ENCODE peak calls at places on chromosomes 7 and 10, in eight cellular contexts. U is ovary, D is A549, M is upper lobe of left lung, I is sigmoid colon, W is GM12878, O is suprapubic skin, B is K562. R is an unnamed sample.

GRCh38 chr7:7969306-7970112 is 913 bp downstream of the GLCCI1 start:
- DNase-seq in M (peak), W (no peak), D (peak), O (peak), U (peak), B (peak), I (peak), R (peak)

GRCh38 chr7:42107484-42107883 is 129.5 kb downstream of the GLI3 start:
- DNase-seq in I (no peak), W (no peak), U (no peak), D (no peak), B (no peak), O (no peak), M (no peak), R (no peak)

GRCh38 chr7:46607176-46607575 is 686.1 kb upstream of the IGFBP3 start:
- DNase-seq in U (no peak), B (no peak), O (no peak), D (no peak), I (no peak), M (no peak), W (no peak), R (no peak)

GRCh38 chr10:98536551-98536950 is 89.8 kb upstream of the HPS1 start:
- DNase-seq in I (no peak), U (no peak), W (no peak), M (no peak), D (peak), O (no peak), B (no peak), R (peak)

GRCh38 chr7:142196066-142196840 is 61.6 kb downstream of the PRSS58 start:
- DNase-seq in I (no peak), U (no peak), O (no peak), D (no peak), B (no peak), M (no peak), W (no peak), R (no peak)

GRCh38 chr10:59907537-59907917 is 1.2 kb upstream of the CCDC6 start:
- DNase-seq in O (no peak), W (no peak), B (peak), U (no peak), I (no peak), D (no peak), M (no peak), R (no peak)

GRCh38 chr10:38025283-38025682 is 14.8 kb downstream of the ZNF33A start:
- DNase-seq in B (no peak), M (no peak), D (no peak), I (no peak), U (no peak), O (no peak), W (no peak), R (no peak)

GRCh38 chr10:122296363-122297120 is 25.4 kb downstream of the BTBD16 start:
- DNase-seq in D (no peak), W (peak), U (no peak), I (no peak), M (no peak), O (no peak), B (no peak), R (no peak)

GRCh38 chr7:15687645-15688025 is 1.2 kb upstream of the MEOX2 start:
- DNase-seq in O (no peak), M (no peak), B (no peak), U (no peak), I (no peak), D (no peak), W (no peak), R (no peak)

GRCh38 chr10:78588194-78588811 is 480.5 kb upstream of the ZMIZ1 start:
- DNase-seq in W (no peak), I (peak), D (no peak), O (no peak), B (no peak), U (peak), M (no peak), R (peak)

GRCh38 chr7:115679976-115680375 is 350.6 kb downstream of the TFEC start:
- DNase-seq in D (no peak), B (peak), M (no peak), I (no peak), U (no peak), W (peak), O (no peak), R (peak)

GRCh38 chr10:5833814-5834213 is 20.6 kb upstream of the GDI2 start:
- DNase-seq in D (no peak), O (no peak), I (peak), B (peak), W (no peak), U (no peak), M (no peak), R (no peak)

GRCh38 chr7:68319061-68319460 is 1279.2 kb upstream of the AUTS2 start:
- DNase-seq in W (no peak), D (no peak), U (no peak), O (no peak), M (no peak), I (no peak), B (no peak), R (no peak)

GRCh38 chr10:124509836-124510535 is 48.4 kb downstream of the LHPP start:
- DNase-seq in D (no peak), M (no peak), B (no peak), U (no peak), I (no peak), O (no peak), W (no peak), R (no peak)

GRCh38 chr7:151927011-151927410 is 29.2 kb upstream of the GALNTL5 start:
- DNase-seq in W (no peak), O (no peak), M (no peak), D (no peak), I (no peak), U (no peak), B (no peak), R (no peak)

GRCh38 chr10:111758593-111758992 is 425.0 kb downstream of the GPAM start:
- DNase-seq in O (no peak), U (no peak), M (no peak), B (no peak), W (no peak), I (no peak), D (no peak), R (no peak)

GRCh38 chr10:76422769-76423168 is 991.3 kb downstream of the LRMDA start:
- DNase-seq in B (no peak), U (no peak), D (no peak), O (no peak), M (no peak), W (no peak), I (no peak), R (no peak)

GRCh38 chr7:69309601-69310000 is 288.7 kb upstream of the AUTS2 start:
- DNase-seq in W (no peak), M (no peak), B (no peak), U (no peak), D (no peak), I (no peak), O (no peak), R (no peak)

GRCh38 chr10:23433710-23434109 is 5.2 kb upstream of the OTUD1 start:
- DNase-seq in D (no peak), B (no peak), M (no peak), W (no peak), I (no peak), O (no peak), U (no peak), R (no peak)

GRCh38 chr7:120856621-120857352 is 1.2 kb downstream of the TSPAN12 start:
- DNase-seq in O (peak), M (peak), B (peak), W (peak), D (peak), I (peak), U (no peak), R (peak)

GRCh38 chr7:152336754-152337368 is 98.9 kb downstream of the KMT2C start:
- DNase-seq in W (no peak), O (no peak), D (peak), M (no peak), U (no peak), I (no peak), B (peak), R (peak)

GRCh38 chr7:117993377-117994003 is 120.2 kb upstream of the CTTNBP2 start:
- DNase-seq in M (no peak), W (no peak), B (peak), U (no peak), O (no peak), D (peak), I (no peak), R (peak)

GRCh38 chr10:127892743-127893142 is at the start of gene CLRN3:
- DNase-seq in B (no peak), U (no peak), W (no peak), D (no peak), O (no peak), M (no peak), I (no peak), R (peak)

GRCh38 chr7:127997226-127997922 is 33.9 kb downstream of the LRRC4 start:
- DNase-seq in O (no peak), D (no peak), W (no peak), U (no peak), I (no peak), M (no peak), B (no peak), R (no peak)

GRCh38 chr10:62885656-62886461 is 69.7 kb upstream of the EGR2 start:
- DNase-seq in I (no peak), D (peak), M (no peak), W (no peak), U (no peak), B (no peak), O (no peak), R (no peak)

GRCh38 chr7:101436857-101437576 is 74.3 kb downstream of the COL26A1 start:
- DNase-seq in U (no peak), B (peak), O (no peak), D (peak), I (no peak), M (no peak), W (no peak), R (peak)

GRCh38 chr10:113897693-113898618 is 43.5 kb downstream of the NHLRC2 start:
- DNase-seq in O (no peak), W (no peak), U (no peak), I (no peak), M (no peak), B (peak), D (no peak), R (no peak)
- TF ChIP-seq EP300 in O (no peak), W (no peak), U (no peak), I (no peak), M (no peak), B (no peak), D (no peak), R (no peak)

DNA sequence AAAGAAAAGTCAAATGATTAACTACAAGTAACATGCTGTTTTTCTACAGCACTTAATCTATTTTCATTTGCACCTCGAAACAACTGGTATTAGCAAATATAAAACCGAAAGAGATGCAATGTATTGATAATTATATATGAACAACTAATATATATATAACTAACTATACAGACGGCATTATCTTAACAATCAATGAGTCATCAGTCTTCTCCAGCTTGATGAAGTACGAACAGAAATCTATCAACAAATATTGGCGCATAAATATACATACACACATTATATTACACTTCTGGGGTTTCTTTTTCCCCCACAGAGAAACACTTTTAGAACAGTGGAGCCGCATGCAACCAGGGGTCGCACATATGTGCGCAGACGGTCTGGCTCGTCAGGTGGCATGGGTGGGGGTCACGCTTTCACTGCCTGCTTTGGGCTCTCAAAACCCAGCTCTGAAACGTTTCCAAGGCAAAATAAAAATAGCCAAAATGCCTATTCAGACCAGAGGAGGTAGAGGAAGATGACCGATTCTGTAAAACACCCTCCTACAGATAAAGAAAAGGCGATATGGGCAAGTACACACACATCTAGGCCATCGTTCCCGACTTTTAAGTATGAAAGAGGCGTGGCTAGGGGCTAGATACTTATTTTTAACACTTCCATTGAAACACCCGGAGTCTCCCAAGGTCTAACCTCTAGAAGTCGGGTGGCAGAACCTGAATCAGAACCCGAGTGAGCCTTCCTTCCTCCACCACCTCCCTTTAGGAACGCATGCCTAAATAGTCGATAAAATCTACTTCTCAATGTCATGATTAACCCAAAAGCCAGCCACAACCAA is 1.6 kb downstream of the ARHGAP12 start:
- DNase-seq in D (no peak), I (no peak), U (no peak), B (peak), M (no peak), W (no peak), O (no peak), R (no peak)
- TF ChIP-seq EP300 in D (no peak), I (no peak), U (no peak), B (no peak), M (no peak), W (no peak), O (no peak), R (no peak)

GRCh38 chr10:103766751-103767509 is 88.4 kb downstream of the SH3PXD2A start:
- DNase-seq in B (no peak), D (no peak), I (no peak), W (no peak), O (no peak), U (no peak), M (no peak), R (no peak)

GRCh38 chr10:103765981-103766380 is 89.4 kb downstream of the SH3PXD2A start:
- DNase-seq in O (no peak), M (no peak), I (no peak), D (no peak), U (no peak), B (no peak), W (no peak), R (no peak)

GRCh38 chr10:103763374-103764202 is 91.8 kb downstream of the SH3PXD2A start:
- DNase-seq in D (no peak), M (no peak), W (no peak), U (no peak), O (no peak), I (no peak), B (peak), R (no peak)

GRCh38 chr10:103764296-103765088 is 90.9 kb downstream of the SH3PXD2A start:
- DNase-seq in U (no peak), I (no peak), D (no peak), W (no peak), O (no peak), B (no peak), M (no peak), R (no peak)

DNA sequence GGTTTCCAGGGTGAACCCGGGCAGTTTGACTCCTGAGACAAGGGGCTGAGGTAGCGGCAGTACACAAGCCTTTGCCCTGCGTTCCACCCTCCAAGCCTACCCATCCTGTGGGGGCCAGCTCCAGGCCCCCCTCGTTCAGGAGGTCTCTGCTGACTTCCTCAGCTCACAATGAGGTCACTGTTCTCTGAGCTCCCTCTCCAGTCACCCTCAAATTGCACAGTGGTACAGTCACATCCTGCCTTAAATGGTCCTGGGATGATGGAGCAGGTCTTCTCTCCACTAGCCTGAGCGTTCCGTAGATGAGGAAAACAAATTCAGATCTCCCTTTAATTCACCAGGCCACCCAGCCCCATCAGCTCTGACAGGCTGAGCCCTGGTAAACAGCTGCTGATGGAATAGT is 90.2 kb downstream of the SH3PXD2A start:
- DNase-seq in D (no peak), U (no peak), W (no peak), B (no peak), M (no peak), I (no peak), O (no peak), R (no peak)
- TF ChIP-seq EP300 in D (no peak), U (no peak), W (no peak), B (no peak), M (no peak), I (no peak), O (no peak), R (no peak)

GRCh38 chr7:35623381-35623780 is 71.6 kb downstream of the HERPUD2 start:
- DNase-seq in U (no peak), W (no peak), M (no peak), O (no peak), B (no peak), D (no peak), I (no peak), R (no peak)

GRCh38 chr7:35624299-35625186 is 70.4 kb downstream of the HERPUD2 start:
- DNase-seq in D (peak), I (no peak), W (no peak), B (peak), U (peak), O (no peak), M (no peak), R (no peak)

GRCh38 chr7:35617076-35617475 is 77.9 kb downstream of the HERPUD2 start:
- DNase-seq in O (no peak), I (no peak), D (no peak), W (no peak), B (no peak), U (no peak), M (no peak), R (no peak)

DNA sequence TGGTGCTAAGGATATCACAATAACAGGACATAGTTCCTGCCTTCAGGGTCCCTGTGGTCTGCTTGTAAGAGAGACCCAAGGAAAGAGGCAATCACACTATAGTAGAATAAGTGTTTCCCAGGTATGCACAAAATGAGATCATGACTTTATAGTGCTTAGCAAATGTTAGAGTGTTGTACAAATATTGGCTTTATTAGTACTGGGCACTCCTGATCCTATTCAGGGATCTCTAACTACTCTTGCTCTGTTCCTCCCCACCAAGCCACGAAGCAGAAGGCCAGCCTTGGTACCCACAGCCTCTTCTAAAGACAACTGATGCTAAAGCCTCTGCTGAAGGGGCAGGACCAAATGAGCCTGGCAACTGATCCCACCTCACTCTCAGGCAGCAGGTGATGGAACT is 75.1 kb downstream of the HERPUD2 start:
- DNase-seq in D (no peak), U (no peak), I (no peak), O (no peak), M (no peak), B (no peak), W (no peak), R (no peak)
- TF ChIP-seq EP300 in D (no peak), U (no peak), I (no peak), O (no peak), M (no peak), B (no peak), W (no peak), R (no peak)

DNA sequence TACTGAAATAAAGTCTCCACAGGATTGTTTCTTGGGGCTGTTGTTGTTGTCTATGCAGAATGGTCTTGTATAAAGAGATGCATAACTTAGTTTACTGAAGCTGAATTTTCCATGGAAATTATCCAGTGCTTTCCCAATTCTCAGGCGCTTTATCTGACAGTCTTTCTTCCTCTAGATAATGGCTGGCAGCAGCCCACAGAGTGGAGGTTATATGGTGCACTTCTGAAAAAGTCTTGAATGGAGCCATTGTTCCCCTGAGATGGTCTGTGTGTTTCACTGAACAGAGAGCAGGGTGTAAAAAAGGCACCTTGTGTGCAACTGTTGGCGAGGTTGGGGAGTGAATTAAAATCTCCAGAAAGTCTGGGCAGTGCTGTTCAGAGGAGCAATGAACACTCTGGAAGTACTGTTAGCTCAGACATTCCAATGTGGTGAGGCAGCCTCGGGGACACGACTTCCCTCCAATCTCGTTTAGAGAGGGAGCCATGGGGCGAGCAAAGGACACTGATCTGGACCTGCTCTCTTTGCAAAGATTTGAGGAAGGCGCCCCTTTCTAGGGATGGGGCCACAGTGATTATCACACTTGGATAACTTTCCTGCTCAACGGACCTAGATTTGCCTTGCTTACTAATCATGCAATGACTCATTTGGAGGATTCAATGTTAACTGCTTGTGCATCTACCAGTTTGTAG is 2.0 kb upstream of the PLCE1 start:
- DNase-seq in W (no peak), M (no peak), B (no peak), O (no peak), I (peak), U (peak), D (peak), R (peak)
- TF ChIP-seq EP300 in W (no peak), M (no peak), B (no peak), O (no peak), I (no peak), U (no peak), D (no peak), R (no peak)

GRCh38 chr7:1715331-1715625 is 45.2 kb downstream of the ELFN1 start:
- DNase-seq in U (no peak), O (no peak), B (no peak), M (peak), W (no peak), D (no peak), I (no peak), R (no peak)

GRCh38 chr7:1714583-1715330 is 44.7 kb downstream of the ELFN1 start:
- DNase-seq in O (no peak), U (no peak), W (no peak), B (no peak), I (no peak), M (no peak), D (no peak), R (no peak)

GRCh38 chr7:1717095-1717483 is 47.0 kb downstream of the ELFN1 start:
- DNase-seq in B (no peak), W (no peak), D (no peak), U (no peak), M (no peak), I (no peak), O (no peak), R (no peak)

GRCh38 chr7:1716263-1717094 is 46.4 kb downstream of the ELFN1 start:
- DNase-seq in B (peak), I (no peak), U (no peak), M (peak), O (no peak), W (no peak), D (no peak), R (no peak)

DNA sequence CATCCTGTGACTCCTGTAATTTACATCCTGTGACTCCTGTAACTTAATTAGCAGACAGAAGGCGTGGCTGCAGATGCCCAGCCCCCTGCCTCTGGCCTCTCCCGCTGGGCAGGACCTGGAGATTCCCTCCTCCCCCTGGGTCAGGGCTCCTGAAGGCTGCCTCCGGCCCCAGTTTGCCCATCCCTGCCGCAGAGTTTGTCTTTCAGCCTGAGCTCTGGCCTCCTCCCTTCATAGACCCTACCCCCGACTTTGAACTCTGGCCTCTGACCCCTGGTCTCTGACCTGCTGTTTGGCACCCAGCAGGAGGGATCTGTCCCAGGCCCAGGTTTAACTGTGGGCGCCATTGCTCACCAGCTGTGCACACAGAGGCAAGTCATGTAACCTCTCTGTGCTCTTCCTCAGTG is 45.6 kb downstream of the ELFN1 start:
- DNase-seq in I (no peak), B (no peak), D (no peak), W (no peak), O (no peak), M (no peak), U (no peak), R (no peak)
- TF ChIP-seq EP300 in I (no peak), B (no peak), D (no peak), W (no peak), O (no peak), M (no peak), U (no peak), R (no peak)